ENCODE peak calls at places on chromosomes 4 and X, in four cellular contexts. One of them, this sample, is unnamed.

GRCh38 chr4:8688041-8688907 is 95.7 kb downstream of the CPZ start:
- DNase-seq in fibroblast of the conjunctiva: no peak
- DNase-seq in non-pigmented ciliary epithelial cell: no peak
- DNase-seq in hepatic stellate cell: peak
- DNase-seq in this sample: no peak

GRCh38 chrX:137915466-137915865 is 349.5 kb downstream of the ZIC3 start:
- DNase-seq in hepatic stellate cell: no peak
- DNase-seq in non-pigmented ciliary epithelial cell: no peak
- DNase-seq in fibroblast of the conjunctiva: no peak
- DNase-seq in this sample: no peak

GRCh38 chr4:187726485-187726884 is 269.1 kb upstream of the ZFP42 start:
- DNase-seq in hepatic stellate cell: no peak
- DNase-seq in non-pigmented ciliary epithelial cell: no peak
- DNase-seq in fibroblast of the conjunctiva: no peak
- DNase-seq in this sample: no peak

GRCh38 chr4:99705891-99706290 is 48.3 kb upstream of the C4orf54 start:
- DNase-seq in hepatic stellate cell: no peak
- DNase-seq in non-pigmented ciliary epithelial cell: no peak
- DNase-seq in fibroblast of the conjunctiva: no peak
- DNase-seq in this sample: no peak

GRCh38 chr4:176792348-176793059 is at the start of gene VEGFC:
- DNase-seq in fibroblast of the conjunctiva: peak
- DNase-seq in non-pigmented ciliary epithelial cell: no peak
- DNase-seq in hepatic stellate cell: peak
- DNase-seq in this sample: no peak

GRCh38 chrX:73964607-73965006 is 339.4 kb upstream of the ZCCHC13 start:
- DNase-seq in non-pigmented ciliary epithelial cell: no peak
- DNase-seq in fibroblast of the conjunctiva: no peak
- DNase-seq in hepatic stellate cell: no peak
- DNase-seq in this sample: no peak

GRCh38 chr4:7414736-7415510 is 19.8 kb downstream of the PSAPL1 start:
- DNase-seq in hepatic stellate cell: no peak
- DNase-seq in non-pigmented ciliary epithelial cell: no peak
- DNase-seq in fibroblast of the conjunctiva: no peak
- DNase-seq in this sample: no peak

GRCh38 chrX:1592128-1592862 is 891 bp downstream of the AKAP17A start:
- DNase-seq in fibroblast of the conjunctiva: no peak
- DNase-seq in hepatic stellate cell: peak
- DNase-seq in non-pigmented ciliary epithelial cell: no peak
- DNase-seq in this sample: no peak

GRCh38 chr4:15963001-15963451 is at the start of gene FGFBP2:
- DNase-seq in hepatic stellate cell: peak
- DNase-seq in non-pigmented ciliary epithelial cell: no peak
- DNase-seq in fibroblast of the conjunctiva: peak
- DNase-seq in this sample: no peak

GRCh38 chrX:31497086-31497485 is 425.2 kb upstream of the FTHL17 start:
- DNase-seq in non-pigmented ciliary epithelial cell: no peak
- DNase-seq in fibroblast of the conjunctiva: no peak
- DNase-seq in hepatic stellate cell: peak
- DNase-seq in this sample: no peak

GRCh38 chrX:21946925-21947641 is 6.6 kb downstream of the SMS start:
- DNase-seq in fibroblast of the conjunctiva: no peak
- DNase-seq in non-pigmented ciliary epithelial cell: no peak
- DNase-seq in hepatic stellate cell: peak
- DNase-seq in this sample: no peak

GRCh38 chrX:69523314-69523713 is 19.2 kb downstream of the NALF2 start:
- DNase-seq in fibroblast of the conjunctiva: no peak
- DNase-seq in hepatic stellate cell: no peak
- DNase-seq in non-pigmented ciliary epithelial cell: no peak
- DNase-seq in this sample: no peak

GRCh38 chrX:48894891-48895290 is 2.7 kb downstream of the TIMM17B start:
- DNase-seq in fibroblast of the conjunctiva: no peak
- DNase-seq in hepatic stellate cell: no peak
- DNase-seq in non-pigmented ciliary epithelial cell: no peak
- DNase-seq in this sample: no peak

GRCh38 chr4:165489786-165490185 is 111.0 kb downstream of the CPE start:
- DNase-seq in non-pigmented ciliary epithelial cell: no peak
- DNase-seq in hepatic stellate cell: no peak
- DNase-seq in fibroblast of the conjunctiva: no peak
- DNase-seq in this sample: no peak

GRCh38 chr4:95409750-95410149 is 139.0 kb downstream of the UNC5C start:
- DNase-seq in hepatic stellate cell: no peak
- DNase-seq in fibroblast of the conjunctiva: no peak
- DNase-seq in non-pigmented ciliary epithelial cell: no peak
- DNase-seq in this sample: no peak

GRCh38 chr4:38523524-38524448 is 140.2 kb upstream of the KLF3 start:
- DNase-seq in hepatic stellate cell: no peak
- DNase-seq in non-pigmented ciliary epithelial cell: no peak
- DNase-seq in fibroblast of the conjunctiva: no peak
- DNase-seq in this sample: no peak

GRCh38 chrX:102976793-102977495 is 39.9 kb downstream of the RAB40AL start:
- DNase-seq in non-pigmented ciliary epithelial cell: no peak
- DNase-seq in hepatic stellate cell: no peak
- DNase-seq in fibroblast of the conjunctiva: no peak
- DNase-seq in this sample: no peak

GRCh38 chr4:55312491-55313101 is 33.4 kb upstream of the SRD5A3 start:
- DNase-seq in fibroblast of the conjunctiva: peak
- DNase-seq in hepatic stellate cell: no peak
- DNase-seq in non-pigmented ciliary epithelial cell: no peak
- DNase-seq in this sample: no peak

GRCh38 chr4:77465271-77465670 is 140.3 kb upstream of the CXCL13 start:
- DNase-seq in hepatic stellate cell: no peak
- DNase-seq in non-pigmented ciliary epithelial cell: no peak
- DNase-seq in fibroblast of the conjunctiva: no peak
- DNase-seq in this sample: no peak

GRCh38 chrX:84046403-84046984 is 141.5 kb downstream of the RPS6KA6 start:
- DNase-seq in non-pigmented ciliary epithelial cell: no peak
- DNase-seq in hepatic stellate cell: peak
- DNase-seq in fibroblast of the conjunctiva: peak
- DNase-seq in this sample: no peak

GRCh38 chr4:146458594-146458993 is 63.1 kb downstream of the SLC10A7 start:
- DNase-seq in hepatic stellate cell: no peak
- DNase-seq in fibroblast of the conjunctiva: no peak
- DNase-seq in non-pigmented ciliary epithelial cell: no peak
- DNase-seq in this sample: no peak

GRCh38 chrX:70046978-70047377 is 2.8 kb downstream of the AWAT2 start:
- DNase-seq in hepatic stellate cell: peak
- DNase-seq in fibroblast of the conjunctiva: no peak
- DNase-seq in non-pigmented ciliary epithelial cell: no peak
- DNase-seq in this sample: no peak

GRCh38 chr4:54781771-54782170 is 124.0 kb downstream of the KIT start:
- DNase-seq in non-pigmented ciliary epithelial cell: no peak
- DNase-seq in fibroblast of the conjunctiva: no peak
- DNase-seq in hepatic stellate cell: no peak
- DNase-seq in this sample: no peak

GRCh38 chr4:47650584-47651130 is 165.6 kb downstream of the ATP10D start:
- DNase-seq in fibroblast of the conjunctiva: no peak
- DNase-seq in non-pigmented ciliary epithelial cell: no peak
- DNase-seq in hepatic stellate cell: no peak
- DNase-seq in this sample: no peak

GRCh38 chr4:5863461-5864113 is 29.3 kb downstream of the CRMP1 start:
- DNase-seq in hepatic stellate cell: peak
- DNase-seq in non-pigmented ciliary epithelial cell: peak
- DNase-seq in fibroblast of the conjunctiva: peak
- DNase-seq in this sample: peak

GRCh38 chrX:135625995-135626394 is 87.4 kb upstream of the CT45A1 start:
- DNase-seq in fibroblast of the conjunctiva: no peak
- DNase-seq in hepatic stellate cell: no peak
- DNase-seq in non-pigmented ciliary epithelial cell: no peak
- DNase-seq in this sample: no peak

GRCh38 chr4:41977709-41978108 is 3.8 kb upstream of the DCAF4L1 start:
- DNase-seq in non-pigmented ciliary epithelial cell: peak
- DNase-seq in hepatic stellate cell: peak
- DNase-seq in fibroblast of the conjunctiva: no peak
- DNase-seq in this sample: no peak

GRCh38 chr4:95265814-95266740 is 282.7 kb downstream of the UNC5C start:
- DNase-seq in fibroblast of the conjunctiva: no peak
- DNase-seq in non-pigmented ciliary epithelial cell: no peak
- DNase-seq in hepatic stellate cell: no peak
- DNase-seq in this sample: no peak

GRCh38 chrX:24357101-24357500 is 3.3 kb upstream of the SUPT20HL1 start:
- DNase-seq in hepatic stellate cell: no peak
- DNase-seq in non-pigmented ciliary epithelial cell: no peak
- DNase-seq in fibroblast of the conjunctiva: no peak
- DNase-seq in this sample: no peak

GRCh38 chr4:14193601-14194000 is 566.1 kb upstream of the BOD1L1 start:
- DNase-seq in hepatic stellate cell: no peak
- DNase-seq in non-pigmented ciliary epithelial cell: no peak
- DNase-seq in fibroblast of the conjunctiva: no peak
- DNase-seq in this sample: no peak

GRCh38 chr4:136369073-136369472 is 1163.2 kb downstream of the PCDH18 start:
- DNase-seq in fibroblast of the conjunctiva: no peak
- DNase-seq in non-pigmented ciliary epithelial cell: peak
- DNase-seq in hepatic stellate cell: peak
- DNase-seq in this sample: no peak

GRCh38 chr4:4320951-4321714 is 31.1 kb downstream of the ZBTB49 start:
- DNase-seq in fibroblast of the conjunctiva: no peak
- DNase-seq in non-pigmented ciliary epithelial cell: no peak
- DNase-seq in hepatic stellate cell: no peak
- DNase-seq in this sample: no peak